ENCODE peak calls at places on chromosome 20, in nine cellular contexts. U is fibroblast of lung, L is Panc1, X is kidney, C is adrenal gland, J is lower lobe of right lung, M is A549, O is tibial nerve, S is PC-3. H is an unnamed sample. For H3K4me1, the result is how much of the 10 kb centered on the place peaks cover.

GRCh38 chr20:8616792-8617191 is 452.1 kb upstream of the PLCB4 start:
- DNase-seq in U (peak), L (no peak), X (no peak), C (no peak), J (no peak), M (no peak), O (no peak), S (no peak), H (no peak)

GRCh38 chr20:60725311-60725906 is 526.7 kb upstream of the CDH4 start:
- DNase-seq in U (no peak), L (no peak), X (no peak), C (no peak), J (no peak), M (no peak), O (no peak), S (no peak), H (no peak)

GRCh38 chr20:57760698-57761412 is 51.0 kb upstream of the PMEPA1 start:
- DNase-seq in U (no peak), L (no peak), X (no peak), C (no peak), J (no peak), M (no peak), O (no peak), S (peak), H (no peak)

GRCh38 chr20:60060593-60060992 is 102.4 kb downstream of the CDH26 start:
- DNase-seq in U (no peak), L (no peak), X (no peak), C (no peak), J (no peak), M (no peak), O (no peak), S (no peak), H (peak)

GRCh38 chr20:34547844-34548613 is 10.5 kb upstream of the MAP1LC3A start:
- DNase-seq in U (no peak), L (no peak), X (no peak), C (no peak), J (peak), M (no peak), O (no peak), S (no peak), H (no peak)

GRCh38 chr20:2708665-2709064 is 16.1 kb downstream of the EBF4 start:
- DNase-seq in U (no peak), L (no peak), X (no peak), C (no peak), J (no peak), M (no peak), O (no peak), S (no peak), H (no peak)

GRCh38 chr20:5524886-5525285 is 208.1 kb upstream of the PROKR2 start:
- DNase-seq in U (no peak), L (no peak), X (no peak), C (no peak), J (no peak), M (no peak), O (no peak), S (no peak), H (no peak)

GRCh38 chr20:8509809-8510208 is 377.7 kb downstream of the PLCB1 start:
- DNase-seq in U (no peak), L (no peak), X (no peak), C (no peak), J (no peak), M (no peak), O (no peak), S (no peak), H (no peak)

GRCh38 chr20:56411759-56412472 is at the start of gene CASS4:
- DNase-seq in U (peak), L (no peak), X (no peak), C (no peak), J (no peak), M (no peak), O (peak), S (peak), H (no peak)

GRCh38 chr20:34171640-34172039 is 59.6 kb upstream of the EIF2S2 start:
- DNase-seq in U (no peak), L (no peak), X (no peak), C (no peak), J (no peak), M (no peak), O (no peak), S (no peak), H (no peak)

GRCh38 chr20:5859611-5860010 is 90.7 kb downstream of the TRMT6 start:
- DNase-seq in U (peak), L (no peak), X (no peak), C (peak), J (no peak), M (no peak), O (no peak), S (peak), H (no peak)

GRCh38 chr20:23564927-23565326 is 3.4 kb downstream of the CST9L start:
- DNase-seq in U (no peak), L (no peak), X (no peak), C (no peak), J (no peak), M (no peak), O (no peak), S (no peak), H (no peak)

GRCh38 chr20:10689385-10689784 is 15.6 kb upstream of the JAG1 start:
- DNase-seq in U (no peak), L (no peak), X (no peak), C (no peak), J (no peak), M (no peak), O (no peak), S (no peak), H (no peak)

GRCh38 chr20:59144179-59144830 is 19.3 kb upstream of the ZNF831 start:
- DNase-seq in U (no peak), L (no peak), X (no peak), C (no peak), J (no peak), M (no peak), O (no peak), S (no peak), H (no peak)

GRCh38 chr20:56689318-56689717 is 60.2 kb downstream of the TFAP2C start:
- DNase-seq in U (peak), L (no peak), X (no peak), C (no peak), J (no peak), M (no peak), O (no peak), S (peak), H (no peak)

GRCh38 chr20:33132858-33133615 is 34.9 kb upstream of the BPIFA2 start:
- DNase-seq in U (no peak), L (no peak), X (no peak), C (no peak), J (no peak), M (no peak), O (no peak), S (no peak), H (no peak)

GRCh38 chr20:25984933-25985332 is 288.3 kb upstream of the ZNF337 start:
- DNase-seq in U (peak), L (no peak), X (no peak), C (peak), J (peak), M (no peak), O (no peak), S (no peak), H (peak)

GRCh38 chr20:4217349-4217761 is 202.0 kb upstream of the RNF24 start:
- DNase-seq in U (no peak), L (no peak), X (no peak), C (no peak), J (no peak), M (peak), O (peak), S (peak), H (no peak)

GRCh38 chr20:19815553-19815991 is 57.5 kb downstream of the RIN2 start:
- DNase-seq in U (peak), L (peak), X (no peak), C (peak), J (no peak), M (peak), O (peak), S (peak), H (no peak)

GRCh38 chr20:50594231-50594590 is 84.0 kb downstream of the PTPN1 start:
- DNase-seq in U (no peak), L (no peak), X (peak), C (no peak), J (no peak), M (no peak), O (no peak), S (no peak), H (no peak)

GRCh38 chr20:35902545-35902941 is 51.8 kb downstream of the SCAND1 start:
- DNase-seq in U (no peak), L (no peak), X (no peak), C (no peak), J (no peak), M (no peak), O (no peak), S (no peak), H (no peak)

GRCh38 chr20:1806456-1806855 is 88.8 kb upstream of the SIRPA start:
- DNase-seq in U (no peak), L (no peak), X (no peak), C (no peak), J (no peak), M (no peak), O (no peak), S (no peak), H (no peak)

GRCh38 chr20:1072258-1072657 is 46.1 kb upstream of the PSMF1 start:
- DNase-seq in U (no peak), L (no peak), X (no peak), C (no peak), J (no peak), M (no peak), O (no peak), S (no peak), H (no peak)

GRCh38 chr20:54165803-54166202 is 8.0 kb downstream of the CYP24A1 start:
- DNase-seq in U (no peak), L (no peak), X (no peak), C (no peak), J (no peak), M (peak), O (no peak), S (no peak), H (no peak)

GRCh38 chr20:815914-816606 is 17.5 kb upstream of the FAM110A start:
- DNase-seq in U (peak), L (peak), X (peak), C (peak), J (peak), M (peak), O (peak), S (peak), H (peak)

GRCh38 chr20:3209023-3209945 is at the start of gene ITPA:
- DNase-seq in U (peak), L (no peak), X (peak), C (no peak), J (peak), M (peak), O (peak), S (peak), H (peak)

GRCh38 chr20:4524792-4525191 is 196.9 kb upstream of the PRND start:
- DNase-seq in U (no peak), L (no peak), X (no peak), C (no peak), J (no peak), M (no peak), O (no peak), S (no peak), H (no peak)

GRCh38 chr20:3068986-3069900 is 2.2 kb upstream of the OXT start:
- DNase-seq in U (peak), L (no peak), X (peak), C (peak), J (no peak), M (no peak), O (no peak), S (peak), H (no peak)

GRCh38 chr20:19875746-19876145 is 117.7 kb downstream of the RIN2 start:
- DNase-seq in U (no peak), L (no peak), X (no peak), C (no peak), J (no peak), M (no peak), O (no peak), S (no peak), H (no peak)

GRCh38 chr20:29410805-29411457 is 1846.5 kb upstream of the DEFB115 start:
- DNase-seq in U (no peak), L (no peak), X (peak), C (no peak), J (no peak), M (no peak), O (no peak), S (no peak), H (no peak)

GRCh38 chr20:35174458-35175216 is 2.8 kb downstream of the PROCR start:
- DNase-seq in U (no peak), L (no peak), X (peak), C (peak), J (no peak), M (no peak), O (no peak), S (no peak), H (no peak)

GRCh38 chr20:1824834-1825233 is 70.4 kb upstream of the SIRPA start:
- DNase-seq in U (no peak), L (no peak), X (no peak), C (no peak), J (no peak), M (no peak), O (no peak), S (no peak), H (no peak)

GRCh38 chr20:62062661-62063600 is 2.8 kb downstream of the TAF4 start:
- DNase-seq in U (no peak), L (no peak), X (no peak), C (peak), J (no peak), M (no peak), O (no peak), S (no peak), H (no peak)
- H3K4me1 ChIP-seq in U (under half), L (under half), X (under half), C (under half), J (half or more), M (under half), O (under half), S (under half), H (under half)

GRCh38 chr20:15656124-15656523 is 917.1 kb downstream of the KIF16B start:
- DNase-seq in U (no peak), L (no peak), X (no peak), C (no peak), J (no peak), M (no peak), O (no peak), S (peak), H (no peak)

GRCh38 chr20:15653396-15654207 is 919.6 kb downstream of the KIF16B start:
- DNase-seq in U (no peak), L (no peak), X (no peak), C (no peak), J (no peak), M (no peak), O (no peak), S (no peak), H (no peak)

GRCh38 chr20:15658295-15658694 is 915.0 kb downstream of the KIF16B start:
- DNase-seq in U (no peak), L (no peak), X (no peak), C (no peak), J (no peak), M (no peak), O (no peak), S (no peak), H (no peak)

DNA sequence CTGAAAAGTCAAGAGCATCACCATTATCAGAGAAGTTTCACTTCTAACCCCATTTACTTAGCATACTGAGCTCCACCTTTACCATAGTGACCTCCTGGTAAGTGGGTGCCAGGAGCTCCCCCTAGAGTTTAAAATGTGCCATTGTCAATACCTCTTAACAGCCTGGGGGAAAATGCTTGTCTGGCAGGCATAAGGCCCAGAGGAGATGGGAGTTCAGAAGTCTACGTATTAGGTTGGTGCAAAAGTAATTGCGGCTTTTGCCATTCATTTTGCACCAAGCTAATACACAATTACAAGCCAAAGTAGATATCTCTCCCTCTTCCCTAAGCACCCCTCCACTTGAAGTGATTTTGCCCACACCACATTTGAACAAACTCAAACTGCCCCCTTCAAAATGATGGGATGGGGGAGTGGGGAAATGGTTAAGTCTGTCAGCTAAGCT is 919.0 kb downstream of the KIF16B start:
- DNase-seq in U (peak), L (no peak), X (no peak), C (peak), J (no peak), M (peak), O (peak), S (peak), H (no peak)
- TF ChIP-seq CTCF in U (peak), L (peak), X (peak), C (peak), J (peak), M (peak), O (peak), S (peak), H (peak)

DNA sequence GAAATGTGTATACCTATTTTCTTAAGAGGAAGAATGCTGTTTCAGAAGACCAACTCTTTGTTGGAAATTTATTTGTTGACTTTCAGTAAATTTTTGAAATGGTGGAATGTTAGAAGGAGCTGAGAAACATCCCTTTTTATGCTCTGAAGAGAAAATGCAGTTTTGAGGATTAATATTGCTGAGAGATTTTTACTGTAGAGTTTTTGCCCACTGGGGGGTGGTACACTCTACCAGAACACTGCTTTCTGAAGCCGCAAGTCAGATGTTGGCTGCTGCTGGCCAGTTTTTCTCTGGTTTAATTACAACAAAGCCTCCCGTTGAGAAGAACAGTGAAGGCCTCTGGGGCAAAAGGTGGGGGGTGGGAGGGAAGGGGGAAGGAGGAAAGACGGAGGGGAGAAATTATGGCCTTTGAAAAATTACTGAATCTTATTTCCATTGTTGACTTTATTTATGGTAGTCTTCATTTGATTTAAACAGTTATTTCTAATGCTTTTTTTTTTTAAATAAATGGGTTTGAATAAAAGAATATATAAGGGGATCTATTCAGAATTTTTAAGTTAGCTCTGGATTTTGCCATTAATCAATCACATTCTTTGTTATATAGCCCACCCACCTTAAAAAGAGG is 3.0 kb downstream of the FLRT3 start:
- DNase-seq in U (peak), L (no peak), X (no peak), C (no peak), J (no peak), M (peak), O (peak), S (peak), H (no peak)
- H3K4me3 ChIP-seq in U (peak), L (no peak), X (peak), C (no peak), J (peak), M (peak), O (peak), S (no peak), H (peak)

DNA sequence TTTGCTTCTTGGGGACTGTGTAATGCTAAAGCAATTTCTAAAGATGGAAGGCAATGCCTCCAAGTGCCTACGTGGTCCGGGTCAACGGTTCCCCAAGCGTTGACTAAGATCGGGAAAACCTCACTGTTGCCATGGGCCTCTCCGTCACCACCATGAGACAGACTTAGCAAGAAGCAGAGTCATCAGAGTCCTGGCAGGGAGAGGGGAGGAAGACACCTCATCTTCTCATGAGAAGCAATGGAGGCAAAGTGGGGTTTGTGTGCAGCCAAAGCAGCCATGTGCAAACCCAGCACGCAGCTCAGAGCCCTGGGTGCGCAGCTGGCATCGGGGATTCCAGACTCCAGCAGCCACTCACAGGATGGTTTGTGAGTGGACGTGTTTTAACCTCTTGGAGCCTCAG is 111.4 kb downstream of the SYNDIG1 start:
- DNase-seq in U (no peak), L (no peak), X (no peak), C (no peak), J (no peak), M (no peak), O (no peak), S (no peak), H (no peak)
- H3K4me1 ChIP-seq in U (under half), L (under half), X (under half), C (under half), J (under half), M (under half), O (under half), S (under half), H (under half)

GRCh38 chr20:44734938-44735337 is 10.7 kb upstream of the KCNK15 start:
- DNase-seq in U (peak), L (no peak), X (no peak), C (no peak), J (no peak), M (peak), O (no peak), S (peak), H (no peak)
- TF ChIP-seq CTCF in U (peak), L (peak), X (no peak), C (no peak), J (peak), M (no peak), O (no peak), S (peak), H (no peak)

DNA sequence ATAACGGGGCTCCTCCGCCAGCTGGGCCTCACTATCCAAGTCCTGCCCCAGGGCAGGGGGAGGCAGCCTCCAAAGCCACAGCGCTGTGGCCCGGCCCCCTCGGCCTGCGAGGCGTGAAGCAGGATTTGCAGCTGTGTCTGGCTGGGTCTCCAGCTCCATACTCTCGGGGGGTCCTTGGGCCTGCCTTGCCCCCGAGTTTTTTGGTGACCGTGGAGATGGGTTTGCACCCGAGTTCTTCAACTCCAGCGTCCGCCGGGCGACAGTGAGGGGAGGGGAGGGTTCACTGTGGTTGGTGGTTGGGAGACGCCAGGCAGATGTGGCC is 54.9 kb upstream of the CHRNA4 start:
- DNase-seq in U (no peak), L (no peak), X (no peak), C (no peak), J (no peak), M (no peak), O (no peak), S (no peak), H (no peak)
- H3K4me3 ChIP-seq in U (no peak), L (no peak), X (no peak), C (no peak), J (no peak), M (no peak), O (no peak), S (no peak), H (no peak)

GRCh38 chr20:49385471-49385870 is 97.0 kb downstream of the KCNB1 start:
- DNase-seq in U (peak), L (no peak), X (no peak), C (no peak), J (no peak), M (no peak), O (no peak), S (peak), H (no peak)
- H3K4me1 ChIP-seq in U (under half), L (under half), X (under half), C (under half), J (under half), M (under half), O (under half), S (under half), H (under half)

GRCh38 chr20:41693136-41693979 is 75.2 kb upstream of the CHD6 start:
- DNase-seq in U (peak), L (peak), X (peak), C (peak), J (peak), M (peak), O (peak), S (peak), H (peak)
- TF ChIP-seq CTCF in U (peak), L (peak), X (no peak), C (peak), J (peak), M (peak), O (peak), S (peak), H (peak)

GRCh38 chr20:39850821-39851330 is 838.2 kb downstream of the MAFB start:
- DNase-seq in U (no peak), L (no peak), X (no peak), C (no peak), J (no peak), M (no peak), O (no peak), S (no peak), H (no peak)
- H3K4me3 ChIP-seq in U (no peak), L (no peak), X (no peak), C (no peak), J (no peak), M (no peak), O (no peak), S (no peak), H (no peak)